ENCODE peak calls at places on chromosomes 7 and 10, in seven cellular contexts. One of them, this sample, is unnamed.

GRCh38 chr10:104121485-104122272 is at the start of gene SFR1:
- DNase-seq in activated CD8-positive, alpha-beta memory T cell treated with anti-CD3 and anti-CD28 coated beads for 24 hours: peak; percentile 99
- DNase-seq in activated naive CD8-positive, alpha-beta T cell treated with anti-CD3 and anti-CD28 coated beads for 36 hours: peak; percentile 99
- DNase-seq in spleen: peak; percentile 100
- DNase-seq in NCI-H510A treated with DMSO at 0.1 percent for 48 hours: peak; percentile 98
- DNase-seq in iPS-NIHi11: peak; percentile 94
- DNase-seq in neural progenitor cell: peak; percentile 99
- DNase-seq in this sample: peak; percentile 96

GRCh38 chr10:19532411-19532810 is 283.8 kb upstream of the PLXDC2 start:
- DNase-seq in activated CD8-positive, alpha-beta memory T cell treated with anti-CD3 and anti-CD28 coated beads for 24 hours: no peak
- DNase-seq in activated naive CD8-positive, alpha-beta T cell treated with anti-CD3 and anti-CD28 coated beads for 36 hours: no peak
- DNase-seq in spleen: no peak
- DNase-seq in NCI-H510A treated with DMSO at 0.1 percent for 48 hours: no peak
- DNase-seq in iPS-NIHi11: no peak
- DNase-seq in neural progenitor cell: no peak
- DNase-seq in this sample: no peak

GRCh38 chr7:45885264-45885882 is 2.9 kb upstream of the IGFBP1 start:
- DNase-seq in activated CD8-positive, alpha-beta memory T cell treated with anti-CD3 and anti-CD28 coated beads for 24 hours: no peak
- DNase-seq in activated naive CD8-positive, alpha-beta T cell treated with anti-CD3 and anti-CD28 coated beads for 36 hours: no peak
- DNase-seq in spleen: no peak
- DNase-seq in NCI-H510A treated with DMSO at 0.1 percent for 48 hours: no peak
- DNase-seq in iPS-NIHi11: no peak
- DNase-seq in neural progenitor cell: no peak
- DNase-seq in this sample: peak; percentile 84

GRCh38 chr7:116687801-116688201 is 15.8 kb downstream of the MET start:
- DNase-seq in activated CD8-positive, alpha-beta memory T cell treated with anti-CD3 and anti-CD28 coated beads for 24 hours: no peak
- DNase-seq in activated naive CD8-positive, alpha-beta T cell treated with anti-CD3 and anti-CD28 coated beads for 36 hours: no peak
- DNase-seq in spleen: no peak
- DNase-seq in NCI-H510A treated with DMSO at 0.1 percent for 48 hours: no peak
- DNase-seq in iPS-NIHi11: peak; percentile 38
- DNase-seq in neural progenitor cell: peak; percentile 31
- DNase-seq in this sample: peak; percentile 88

GRCh38 chr7:115096262-115096661 is 174.4 kb downstream of the MDFIC start:
- DNase-seq in activated CD8-positive, alpha-beta memory T cell treated with anti-CD3 and anti-CD28 coated beads for 24 hours: no peak
- DNase-seq in activated naive CD8-positive, alpha-beta T cell treated with anti-CD3 and anti-CD28 coated beads for 36 hours: no peak
- DNase-seq in spleen: no peak
- DNase-seq in NCI-H510A treated with DMSO at 0.1 percent for 48 hours: no peak
- DNase-seq in iPS-NIHi11: no peak
- DNase-seq in neural progenitor cell: no peak
- DNase-seq in this sample: no peak

GRCh38 chr7:7424151-7424873 is 111.4 kb downstream of the COL28A1 start:
- DNase-seq in activated CD8-positive, alpha-beta memory T cell treated with anti-CD3 and anti-CD28 coated beads for 24 hours: peak; percentile 59
- DNase-seq in activated naive CD8-positive, alpha-beta T cell treated with anti-CD3 and anti-CD28 coated beads for 36 hours: peak; percentile 23
- DNase-seq in spleen: no peak
- DNase-seq in NCI-H510A treated with DMSO at 0.1 percent for 48 hours: peak; percentile 78
- DNase-seq in iPS-NIHi11: peak; percentile 72
- DNase-seq in neural progenitor cell: peak; percentile 80
- DNase-seq in this sample: peak; percentile 81

GRCh38 chr10:131834152-131834810 is 66.5 kb upstream of the PPP2R2D start:
- DNase-seq in activated CD8-positive, alpha-beta memory T cell treated with anti-CD3 and anti-CD28 coated beads for 24 hours: no peak
- DNase-seq in activated naive CD8-positive, alpha-beta T cell treated with anti-CD3 and anti-CD28 coated beads for 36 hours: no peak
- DNase-seq in spleen: peak; percentile 48
- DNase-seq in NCI-H510A treated with DMSO at 0.1 percent for 48 hours: no peak
- DNase-seq in iPS-NIHi11: no peak
- DNase-seq in neural progenitor cell: no peak
- DNase-seq in this sample: no peak

GRCh38 chr10:84391326-84391725 is 62.9 kb downstream of the CCSER2 start:
- DNase-seq in activated CD8-positive, alpha-beta memory T cell treated with anti-CD3 and anti-CD28 coated beads for 24 hours: no peak
- DNase-seq in activated naive CD8-positive, alpha-beta T cell treated with anti-CD3 and anti-CD28 coated beads for 36 hours: no peak
- DNase-seq in spleen: no peak
- DNase-seq in NCI-H510A treated with DMSO at 0.1 percent for 48 hours: no peak
- DNase-seq in iPS-NIHi11: no peak
- DNase-seq in neural progenitor cell: no peak
- DNase-seq in this sample: no peak

GRCh38 chr10:8444630-8445029 is 390.1 kb downstream of the GATA3 start:
- DNase-seq in activated CD8-positive, alpha-beta memory T cell treated with anti-CD3 and anti-CD28 coated beads for 24 hours: peak; percentile 67
- DNase-seq in activated naive CD8-positive, alpha-beta T cell treated with anti-CD3 and anti-CD28 coated beads for 36 hours: peak; percentile 27
- DNase-seq in spleen: no peak
- DNase-seq in NCI-H510A treated with DMSO at 0.1 percent for 48 hours: no peak
- DNase-seq in iPS-NIHi11: peak; percentile 57
- DNase-seq in neural progenitor cell: peak; percentile 65
- DNase-seq in this sample: peak; percentile 11

GRCh38 chr10:69839696-69840345 is 38.1 kb downstream of the COL13A1 start:
- DNase-seq in activated CD8-positive, alpha-beta memory T cell treated with anti-CD3 and anti-CD28 coated beads for 24 hours: no peak
- DNase-seq in activated naive CD8-positive, alpha-beta T cell treated with anti-CD3 and anti-CD28 coated beads for 36 hours: no peak
- DNase-seq in spleen: no peak
- DNase-seq in NCI-H510A treated with DMSO at 0.1 percent for 48 hours: no peak
- DNase-seq in iPS-NIHi11: no peak
- DNase-seq in neural progenitor cell: no peak
- DNase-seq in this sample: peak; percentile 97

GRCh38 chr7:115230882-115231508 is 309.1 kb downstream of the MDFIC start:
- DNase-seq in activated CD8-positive, alpha-beta memory T cell treated with anti-CD3 and anti-CD28 coated beads for 24 hours: no peak
- DNase-seq in activated naive CD8-positive, alpha-beta T cell treated with anti-CD3 and anti-CD28 coated beads for 36 hours: no peak
- DNase-seq in spleen: no peak
- DNase-seq in NCI-H510A treated with DMSO at 0.1 percent for 48 hours: peak; percentile 81
- DNase-seq in iPS-NIHi11: peak; percentile 20
- DNase-seq in neural progenitor cell: no peak
- DNase-seq in this sample: peak; percentile 91

GRCh38 chr10:69089638-69090599 is 2.0 kb downstream of the SRGN start:
- DNase-seq in activated CD8-positive, alpha-beta memory T cell treated with anti-CD3 and anti-CD28 coated beads for 24 hours: peak; percentile 84
- DNase-seq in activated naive CD8-positive, alpha-beta T cell treated with anti-CD3 and anti-CD28 coated beads for 36 hours: peak; percentile 82
- DNase-seq in spleen: peak; percentile 84
- DNase-seq in NCI-H510A treated with DMSO at 0.1 percent for 48 hours: no peak
- DNase-seq in iPS-NIHi11: no peak
- DNase-seq in neural progenitor cell: no peak
- DNase-seq in this sample: peak; percentile 63

GRCh38 chr7:19020711-19021110 is 96.7 kb downstream of the TWIST1 start:
- DNase-seq in activated CD8-positive, alpha-beta memory T cell treated with anti-CD3 and anti-CD28 coated beads for 24 hours: no peak
- DNase-seq in activated naive CD8-positive, alpha-beta T cell treated with anti-CD3 and anti-CD28 coated beads for 36 hours: no peak
- DNase-seq in spleen: no peak
- DNase-seq in NCI-H510A treated with DMSO at 0.1 percent for 48 hours: no peak
- DNase-seq in iPS-NIHi11: no peak
- DNase-seq in neural progenitor cell: no peak
- DNase-seq in this sample: peak; percentile 84

GRCh38 chr7:6227294-6227846 is 45.1 kb downstream of the CYTH3 start:
- DNase-seq in activated CD8-positive, alpha-beta memory T cell treated with anti-CD3 and anti-CD28 coated beads for 24 hours: no peak
- DNase-seq in activated naive CD8-positive, alpha-beta T cell treated with anti-CD3 and anti-CD28 coated beads for 36 hours: no peak
- DNase-seq in spleen: no peak
- DNase-seq in NCI-H510A treated with DMSO at 0.1 percent for 48 hours: no peak
- DNase-seq in iPS-NIHi11: no peak
- DNase-seq in neural progenitor cell: no peak
- DNase-seq in this sample: no peak

GRCh38 chr7:158495780-158496179 is 91.8 kb downstream of the PTPRN2 start:
- DNase-seq in activated CD8-positive, alpha-beta memory T cell treated with anti-CD3 and anti-CD28 coated beads for 24 hours: no peak
- DNase-seq in activated naive CD8-positive, alpha-beta T cell treated with anti-CD3 and anti-CD28 coated beads for 36 hours: peak; percentile 12
- DNase-seq in spleen: peak; percentile 72
- DNase-seq in NCI-H510A treated with DMSO at 0.1 percent for 48 hours: peak; percentile 61
- DNase-seq in iPS-NIHi11: peak; percentile 29
- DNase-seq in neural progenitor cell: peak; percentile 80
- DNase-seq in this sample: peak; percentile 35

This sample was measured in PC-3.